ENCODE peak calls at places on chromosomes 4 and X, in five cellular contexts. Q is CD4-positive, alpha-beta T cell; U is right lobe of liver; Z is foreskin fibroblast; M is cardiac fibroblast. T is an unnamed sample.

GRCh38 chr4:93359609-93360008 is 468.9 kb upstream of the ATOH1 start:
- DNase-seq in Z (no peak), Q (no peak), M (no peak), U (no peak), T (no peak)

GRCh38 chr4:57404463-57404862 is 294.3 kb upstream of the IGFBP7 start:
- DNase-seq in U (no peak), M (no peak), Q (no peak), Z (no peak), T (no peak)

GRCh38 chr4:25563071-25563564 is 92.5 kb upstream of the SLC34A2 start:
- DNase-seq in U (no peak), Q (no peak), Z (no peak), M (no peak), T (no peak)

GRCh38 chrX:49171752-49172279 is at the start of gene PLP2:
- DNase-seq in Z (no peak), U (peak; percentile 61), M (peak; percentile 53), Q (peak; percentile 75), T (peak; percentile 46)

GRCh38 chr4:121712001-121712655 is 15.3 kb upstream of the ANXA5 start:
- DNase-seq in Q (no peak), M (peak; percentile 6), U (no peak), Z (no peak), T (peak; percentile 40)

GRCh38 chrX:137354851-137355250 is 211.1 kb upstream of the ZIC3 start:
- DNase-seq in M (no peak), Z (no peak), U (no peak), Q (no peak), T (no peak)

GRCh38 chr4:163264934-163265333 is 67.5 kb downstream of the NPY1R start:
- DNase-seq in M (no peak), Z (no peak), Q (no peak), U (no peak), T (no peak)

GRCh38 chrX:12949927-12950656 is 24.8 kb upstream of the TMSB4X start:
- DNase-seq in Z (peak; percentile 84), M (peak; percentile 94), Q (peak; percentile 74), U (peak; percentile 77), T (peak; percentile 84)

GRCh38 chrX:18898517-18898916 is 85.4 kb downstream of the PHKA2 start:
- DNase-seq in M (no peak), U (no peak), Z (no peak), Q (no peak), T (no peak)

GRCh38 chrX:109472939-109473713 is 8.8 kb downstream of the GUCY2F start:
- DNase-seq in Q (no peak), M (peak; percentile 77), Z (peak; percentile 65), U (no peak), T (peak; percentile 77)

GRCh38 chrX:25112156-25112555 is 96.4 kb upstream of the ARX start:
- DNase-seq in Q (no peak), U (no peak), M (no peak), Z (no peak), T (no peak)

GRCh38 chr4:105626846-105627245 is 74.4 kb downstream of the ARHGEF38 start:
- DNase-seq in U (no peak), Z (no peak), M (no peak), Q (no peak), T (no peak)

GRCh38 chr4:73741140-73741749 is 876 bp downstream of the CXCL8 start:
- DNase-seq in Z (peak; percentile 30), M (peak; percentile 66), Q (no peak), U (no peak), T (no peak)

GRCh38 chr4:134848681-134849080 is 647.1 kb upstream of the PABPC4L start:
- DNase-seq in Q (no peak), Z (no peak), U (no peak), M (no peak), T (no peak)

GRCh38 chrX:97740044-97740443 is 856.3 kb downstream of the RPA4 start:
- DNase-seq in Q (no peak), Z (no peak), U (no peak), M (peak; percentile 16), T (no peak)

GRCh38 chrX:129721870-129722269 is 16.9 kb upstream of the XPNPEP2 start:
- DNase-seq in Z (no peak), Q (no peak), U (no peak), M (no peak), T (no peak)

GRCh38 chr4:104113850-104114249 is 380.8 kb downstream of the CXXC4 start:
- DNase-seq in Z (no peak), M (no peak), U (no peak), Q (no peak), T (no peak)

GRCh38 chr4:147096667-147097604 is 151.3 kb upstream of the TTC29 start:
- DNase-seq in Z (peak; percentile 47), M (peak; percentile 87), U (no peak), Q (no peak), T (peak; percentile 73)

GRCh38 chr4:170007113-170007512 is 19.1 kb downstream of the MFAP3L start:
- DNase-seq in U (no peak), M (no peak), Z (no peak), Q (no peak), T (peak; percentile 12)

GRCh38 chrX:124328765-124329164 is 3.7 kb upstream of the TEX13D start:
- DNase-seq in U (no peak), Z (no peak), Q (no peak), M (peak; percentile 0), T (peak; percentile 20)

GRCh38 chrX:21840199-21840557 is 761 bp downstream of the MBTPS2 start:
- DNase-seq in Q (no peak), M (peak; percentile 31), U (no peak), Z (no peak), T (peak; percentile 20)

GRCh38 chr4:73376962-73377361 is 27.1 kb upstream of the ALB start:
- DNase-seq in Z (no peak), M (no peak), U (no peak), Q (no peak), T (no peak)

GRCh38 chr4:6087669-6088068 is 69.4 kb upstream of the C4orf50 start:
- DNase-seq in U (peak; percentile 78), Q (no peak), Z (no peak), M (peak; percentile 14), T (no peak)

GRCh38 chrX:100652266-100652665 is 8.3 kb downstream of the SRPX2 start:
- DNase-seq in M (no peak), U (no peak), Q (no peak), Z (no peak), T (no peak)

GRCh38 chr4:88623097-88623496 is 30.8 kb downstream of the HERC3 start:
- DNase-seq in M (peak; percentile 97), Q (no peak), Z (peak; percentile 93), U (no peak), T (peak; percentile 74)

GRCh38 chrX:80578518-80579105 is 158.4 kb downstream of the TENT5D start:
- DNase-seq in U (no peak), Z (no peak), Q (no peak), M (peak; percentile 42), T (peak; percentile 3)

GRCh38 chr4:24529555-24529954 is 54.8 kb downstream of the DHX15 start:
- DNase-seq in Z (no peak), Q (no peak), M (no peak), U (no peak), T (no peak)

GRCh38 chrX:19673334-19674040 is 158.2 kb upstream of the MAP3K15 start:
- DNase-seq in Z (peak; percentile 89), M (peak; percentile 91), U (no peak), Q (no peak), T (peak; percentile 94)

GRCh38 chr4:124372916-124373315 is 339.6 kb downstream of the ANKRD50 start:
- DNase-seq in Z (no peak), M (no peak), Q (no peak), U (no peak), T (no peak)

GRCh38 chr4:14069871-14070270 is 442.3 kb upstream of the BOD1L1 start:
- DNase-seq in Q (no peak), M (no peak), Z (no peak), U (no peak), T (no peak)

GRCh38 chr4:40587826-40588225 is 41.8 kb downstream of the RBM47 start:
- DNase-seq in Q (no peak), Z (peak; percentile 38), U (peak; percentile 67), M (peak; percentile 66), T (peak; percentile 33)

GRCh38 chr4:1348014-1348513 is 1.1 kb downstream of the UVSSA start:
- DNase-seq in Z (no peak), M (no peak), Q (no peak), U (peak; percentile 50), T (no peak)

GRCh38 chr4:1346781-1347409 is at the start of gene UVSSA:
- DNase-seq in Z (peak; percentile 100), Q (peak; percentile 100), M (peak; percentile 100), U (peak; percentile 100), T (peak; percentile 100)

GRCh38 chr4:1345905-1346780 is 865 bp upstream of the UVSSA start:
- DNase-seq in U (peak; percentile 72), M (peak; percentile 40), Q (peak; percentile 64), Z (no peak), T (peak; percentile 43)

GRCh38 chr4:1348746-1349145 is 1.7 kb downstream of the UVSSA start:
- DNase-seq in U (peak; percentile 53), M (no peak), Z (no peak), Q (no peak), T (no peak)

DNA sequence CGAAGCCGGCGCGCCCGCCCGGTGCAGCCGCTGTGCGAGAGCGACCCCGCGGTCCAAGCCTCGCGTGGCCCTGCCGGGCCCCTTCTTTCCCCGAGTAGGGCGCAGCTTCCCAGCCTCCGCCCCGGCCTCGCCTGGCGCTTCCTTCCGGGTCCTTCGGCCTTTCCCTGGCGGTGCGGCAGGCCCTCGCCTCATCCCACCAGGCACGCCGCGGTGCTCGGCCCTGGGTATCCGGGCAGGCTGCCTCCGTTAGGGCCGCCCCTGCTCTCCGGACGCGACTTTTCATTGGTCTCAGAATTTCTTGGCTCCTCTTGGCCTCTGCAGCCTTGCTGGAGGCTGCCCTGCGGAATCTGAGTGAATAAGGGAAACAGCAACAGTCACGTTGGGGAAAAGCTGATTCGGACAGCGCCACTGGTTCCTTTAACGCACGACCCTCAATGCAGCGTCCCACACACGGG is 429 bp downstream of the UVSSA start:
- DNase-seq in U (peak; percentile 79), Q (peak; percentile 50), M (peak; percentile 89), Z (peak; percentile 79), T (peak; percentile 84)
- TF ChIP-seq CTCF in U (no peak), Q (no peak), M (no peak), Z (no peak), T (no peak)

GRCh38 chrX:31423575-31424284 is 351.9 kb upstream of the FTHL17 start:
- DNase-seq in M (peak; percentile 67), Z (peak; percentile 26), Q (no peak), U (no peak), T (peak; percentile 41)
- TF ChIP-seq CTCF in M (peak; percentile 43), Z (peak; percentile 34), Q (no peak), U (peak; percentile 37), T (peak; percentile 35)

GRCh38 chr4:66252291-66252690 is 582.0 kb upstream of the EPHA5 start:
- DNase-seq in U (no peak), M (peak; percentile 25), Z (no peak), Q (no peak), T (no peak)
- TF ChIP-seq CTCF in U (no peak), M (peak; percentile 41), Z (no peak), Q (no peak), T (peak; percentile 10)

DNA sequence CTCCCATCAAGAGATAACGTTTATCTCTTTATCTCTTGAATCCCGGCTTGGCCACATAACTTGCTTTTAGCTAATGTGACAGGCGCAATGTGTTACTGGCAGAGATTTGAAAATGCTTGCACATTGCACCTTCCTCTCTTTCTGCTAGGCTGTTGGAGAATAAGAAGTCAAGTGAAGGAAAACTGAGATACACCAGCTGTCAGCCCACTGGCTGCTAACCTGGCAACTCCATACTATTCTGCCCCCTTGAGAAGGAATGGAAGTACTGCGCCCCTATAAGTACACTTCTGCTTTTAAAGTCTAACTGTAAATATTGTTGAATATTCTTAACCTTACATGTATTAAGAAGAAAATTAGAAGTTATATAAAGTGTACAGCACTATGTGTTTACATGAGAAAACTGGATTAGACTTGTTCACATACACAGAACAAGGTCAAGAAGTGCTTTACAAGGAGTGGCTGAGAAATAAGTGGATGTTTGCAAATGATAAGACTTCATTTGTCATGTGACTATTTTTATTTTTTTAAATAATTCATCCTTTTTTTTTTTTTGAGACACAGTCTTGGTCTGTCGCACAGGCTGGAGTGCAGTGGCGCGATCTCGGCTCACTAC is 424.5 kb upstream of the CTSO start:
- DNase-seq in U (no peak), Q (no peak), M (peak; percentile 87), Z (no peak), T (peak; percentile 27)
- TF ChIP-seq CTCF in U (peak; percentile 64), Q (no peak), M (peak; percentile 84), Z (peak; percentile 70), T (peak; percentile 41)

T was measured in astrocyte of the spinal cord.